ENCODE peak calls at places on chromosomes 1 and 21, in six cellular contexts. S is GM13977, M is cardiac muscle cell, Y is Calu3, T is GM20000, H is AG09309. A is an unnamed sample.

GRCh38 chr1:167433884-167434283 is 84.4 kb downstream of the CD247 start:
- DNase-seq in S (no peak), M (no peak), Y (no peak), T (no peak), H (no peak), A (no peak)

GRCh38 chr1:95953005-95953404 is 719.0 kb downstream of the RWDD3 start:
- DNase-seq in S (peak), M (peak), Y (peak), T (no peak), H (no peak), A (no peak)

GRCh38 chr1:17597651-17598050 is 58.2 kb downstream of the ARHGEF10L start:
- DNase-seq in S (no peak), M (no peak), Y (no peak), T (no peak), H (no peak), A (no peak)

GRCh38 chr1:153659175-153659534 is 652 bp downstream of the SNAPIN start:
- DNase-seq in S (no peak), M (no peak), Y (no peak), T (no peak), H (no peak), A (no peak)

GRCh38 chr1:205920159-205920558 is 23.1 kb downstream of the SLC26A9 start:
- DNase-seq in S (no peak), M (peak), Y (no peak), T (no peak), H (no peak), A (no peak)

GRCh38 chr1:10898921-10899320 is 102.5 kb upstream of the CASZ1 start:
- DNase-seq in S (no peak), M (no peak), Y (no peak), T (no peak), H (no peak), A (no peak)

GRCh38 chr1:167057297-167057688 is 32.9 kb downstream of the GPA33 start:
- DNase-seq in S (peak), M (peak), Y (peak), T (peak), H (no peak), A (peak)

GRCh38 chr21:39251326-39251725 is 62.1 kb downstream of the BRWD1 start:
- DNase-seq in S (no peak), M (peak), Y (no peak), T (no peak), H (no peak), A (no peak)

GRCh38 chr1:20198918-20199317 is 12.6 kb upstream of the PLA2G2C start:
- DNase-seq in S (no peak), M (no peak), Y (no peak), T (no peak), H (no peak), A (no peak)

GRCh38 chr21:25708467-25709065 is 26.1 kb downstream of the ATP5PF start:
- DNase-seq in S (peak), M (peak), Y (peak), T (peak), H (peak), A (peak)
- TF ChIP-seq CTCF in S (peak), M (peak), Y (peak), T (peak), H (peak), A (peak)

GRCh38 chr1:248873993-248874671 is 15.2 kb upstream of the ZNF692 start:
- DNase-seq in S (peak), M (no peak), Y (peak), T (no peak), H (peak), A (peak)

GRCh38 chr1:248871837-248872401 is 13.0 kb upstream of the ZNF692 start:
- DNase-seq in S (no peak), M (no peak), Y (no peak), T (no peak), H (no peak), A (no peak)

GRCh38 chr1:248872752-248873408 is 14.0 kb upstream of the ZNF692 start:
- DNase-seq in S (no peak), M (peak), Y (peak), T (peak), H (no peak), A (peak)

GRCh38 chr1:248873409-248873992 is 14.6 kb upstream of the ZNF692 start:
- DNase-seq in S (peak), M (peak), Y (peak), T (peak), H (peak), A (peak)
- TF ChIP-seq CTCF in S (no peak), M (no peak), Y (no peak), T (no peak), H (no peak), A (no peak)

DNA sequence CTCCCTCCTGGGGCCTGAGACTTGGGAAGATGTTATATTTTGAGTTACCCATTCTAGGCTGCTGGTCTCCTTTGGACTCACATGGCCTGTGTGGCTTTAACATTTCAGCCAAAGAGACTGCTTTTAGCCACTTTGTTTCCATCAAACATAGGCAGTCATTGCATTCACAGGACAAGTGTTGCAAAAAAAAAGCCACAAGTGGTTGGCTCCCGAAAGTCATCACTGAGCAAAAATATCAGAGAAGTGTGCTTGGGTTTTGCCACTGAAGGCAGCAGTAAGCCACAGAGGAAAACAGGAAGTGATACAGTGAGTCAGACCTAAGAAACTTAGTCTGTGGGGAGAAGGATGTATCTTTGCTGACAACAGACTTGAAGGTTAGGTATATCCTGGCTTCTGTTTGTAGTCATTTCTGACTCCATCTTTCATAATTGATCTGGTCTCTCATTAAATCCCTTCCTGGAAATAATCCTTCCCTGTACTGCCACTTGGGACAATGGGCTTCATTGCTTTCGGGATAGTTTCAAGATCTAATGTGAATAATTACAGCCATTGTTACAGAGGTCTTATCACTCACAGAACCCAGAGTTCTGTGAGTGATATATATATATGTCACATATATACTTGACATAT is 80.9 kb downstream of the COLGALT2 start:
- DNase-seq in S (peak), M (peak), Y (peak), T (peak), H (peak), A (no peak)
- TF ChIP-seq CTCF in S (peak), M (peak), Y (no peak), T (peak), H (peak), A (no peak)

GRCh38 chr1:36304970-36305914 is 926 bp upstream of the SH3D21 start:
- DNase-seq in S (no peak), M (no peak), Y (no peak), T (no peak), H (no peak), A (no peak)

GRCh38 chr1:36306902-36307456 is 811 bp downstream of the SH3D21 start:
- DNase-seq in S (peak), M (peak), Y (peak), T (peak), H (peak), A (peak)

GRCh38 chr1:36305915-36306209 is 306 bp upstream of the SH3D21 start:
- DNase-seq in S (no peak), M (no peak), Y (no peak), T (no peak), H (no peak), A (no peak)

GRCh38 chr1:36307601-36308330 is 1.6 kb downstream of the SH3D21 start:
- DNase-seq in S (no peak), M (no peak), Y (no peak), T (no peak), H (no peak), A (no peak)

GRCh38 chr1:36306210-36306901 is at the start of gene SH3D21:
- DNase-seq in S (peak), M (peak), Y (peak), T (peak), H (no peak), A (no peak)
- TF ChIP-seq CTCF in S (peak), M (no peak), Y (no peak), T (no peak), H (no peak), A (peak)

GRCh38 chr1:201261771-201262547 is 21.3 kb upstream of the PKP1 start:
- DNase-seq in S (no peak), M (no peak), Y (no peak), T (no peak), H (no peak), A (no peak)

GRCh38 chr1:201260236-201260591 is 23.1 kb upstream of the PKP1 start:
- DNase-seq in S (no peak), M (peak), Y (no peak), T (no peak), H (no peak), A (no peak)

GRCh38 chr1:201258763-201259230 is 24.5 kb upstream of the PKP1 start:
- DNase-seq in S (no peak), M (no peak), Y (no peak), T (no peak), H (no peak), A (no peak)

GRCh38 chr1:201260648-201261311 is 22.5 kb upstream of the PKP1 start:
- DNase-seq in S (no peak), M (no peak), Y (no peak), T (no peak), H (no peak), A (no peak)

GRCh38 chr1:201259476-201260235 is 23.6 kb upstream of the PKP1 start:
- DNase-seq in S (no peak), M (peak), Y (no peak), T (no peak), H (no peak), A (no peak)
- TF ChIP-seq CTCF in S (no peak), M (no peak), Y (no peak), T (no peak), H (no peak), A (no peak)